ENCODE peak calls at places on chromosome 7, in five cellular contexts. K is tibial artery; U is CD8-positive, alpha-beta memory T cell; W is K562; R is lung. C is an unnamed sample.

GRCh38 chr7:6015917-6016652 is 7.0 kb downstream of the AIMP2 start:
- DNase-seq in K (peak), U (no peak), W (no peak), R (peak), C (no peak)

GRCh38 chr7:8003077-8003476 is 34.5 kb downstream of the GLCCI1 start:
- DNase-seq in K (no peak), U (no peak), W (no peak), R (no peak), C (no peak)

GRCh38 chr7:142452791-142453190 is 194.9 kb upstream of the PRSS58 start:
- DNase-seq in K (no peak), U (no peak), W (no peak), R (no peak), C (no peak)

GRCh38 chr7:19116121-19117080 is 1.0 kb downstream of the TWIST1 start:
- DNase-seq in K (peak), U (no peak), W (no peak), R (no peak), C (no peak)

GRCh38 chr7:140358024-140358770 is 40.1 kb downstream of the SLC37A3 start:
- DNase-seq in K (no peak), U (no peak), W (no peak), R (no peak), C (no peak)

GRCh38 chr7:114789942-114790341 is 132.0 kb upstream of the MDFIC start:
- DNase-seq in K (no peak), U (no peak), W (no peak), R (no peak), C (no peak)

GRCh38 chr7:128909605-128910568 is 622 bp downstream of the KCP start:
- DNase-seq in K (no peak), U (no peak), W (no peak), R (no peak), C (no peak)

GRCh38 chr7:148590533-148590932 is at the start of gene C7orf33:
- DNase-seq in K (no peak), U (no peak), W (no peak), R (no peak), C (no peak)

GRCh38 chr7:33418251-33418701 is 288.9 kb downstream of the BBS9 start:
- DNase-seq in K (no peak), U (no peak), W (no peak), R (no peak), C (no peak)

GRCh38 chr7:126690848-126691751 is 561.6 kb downstream of the GRM8 start:
- DNase-seq in K (no peak), U (no peak), W (peak), R (no peak), C (no peak)

GRCh38 chr7:36299882-36300341 is 89.8 kb upstream of the ANLN start:
- DNase-seq in K (no peak), U (no peak), W (no peak), R (no peak), C (no peak)

DNA sequence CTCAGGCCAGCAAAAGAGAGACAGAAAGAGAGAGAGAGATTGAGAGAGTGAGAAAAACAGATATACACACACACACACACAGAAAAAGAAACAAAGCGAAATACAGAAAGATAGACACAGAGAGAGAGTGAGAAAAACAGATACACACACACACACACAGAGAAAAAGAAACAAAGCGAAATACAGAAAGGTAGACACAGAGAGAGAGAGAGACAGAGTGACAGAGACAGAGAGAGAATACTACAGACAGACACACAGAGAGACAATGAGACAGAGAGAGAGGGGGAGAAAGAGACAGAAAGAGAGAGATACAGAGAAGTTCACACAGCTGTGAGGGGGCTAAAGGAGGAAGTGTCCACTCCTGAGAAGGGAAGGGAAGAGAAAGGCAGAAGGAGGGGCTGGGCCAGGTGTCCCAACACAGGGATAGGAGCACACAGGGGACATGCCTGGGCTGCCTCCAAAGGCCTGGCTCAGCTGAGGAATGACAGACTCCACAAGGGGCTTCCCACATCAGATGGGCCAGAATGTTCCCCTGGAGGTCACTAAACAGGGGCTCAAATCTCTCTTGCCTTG is 4.3 kb downstream of the GCK start:
- DNase-seq in K (no peak), U (no peak), W (no peak), R (no peak), C (no peak)
- H3K4me3 ChIP-seq in K (no peak), U (no peak), W (no peak), R (no peak), C (no peak)

GRCh38 chr7:50657341-50657873 is 92.2 kb upstream of the DDC start:
- DNase-seq in K (peak), U (no peak), W (no peak), R (peak), C (peak)
- H3K4me3 ChIP-seq in K (no peak), U (no peak), W (no peak), R (no peak), C (no peak)

GRCh38 chr7:2709553-2710165 is 21.7 kb downstream of the AMZ1 start:
- DNase-seq in K (peak), U (peak), W (peak), R (peak), C (peak)
- H3K4me3 ChIP-seq in K (no peak), U (peak), W (no peak), R (no peak), C (no peak)

GRCh38 chr7:94396606-94397005 is 1.9 kb downstream of the COL1A2 start:
- DNase-seq in K (no peak), U (no peak), W (no peak), R (no peak), C (no peak)

GRCh38 chr7:94394399-94395140 is at the start of gene COL1A2:
- DNase-seq in K (peak), U (no peak), W (peak), R (peak), C (peak)

GRCh38 chr7:94396044-94396443 is 1.3 kb downstream of the COL1A2 start:
- DNase-seq in K (peak), U (no peak), W (peak), R (no peak), C (no peak)

GRCh38 chr7:94394058-94394398 is 667 bp upstream of the COL1A2 start:
- DNase-seq in K (no peak), U (no peak), W (no peak), R (no peak), C (no peak)

DNA sequence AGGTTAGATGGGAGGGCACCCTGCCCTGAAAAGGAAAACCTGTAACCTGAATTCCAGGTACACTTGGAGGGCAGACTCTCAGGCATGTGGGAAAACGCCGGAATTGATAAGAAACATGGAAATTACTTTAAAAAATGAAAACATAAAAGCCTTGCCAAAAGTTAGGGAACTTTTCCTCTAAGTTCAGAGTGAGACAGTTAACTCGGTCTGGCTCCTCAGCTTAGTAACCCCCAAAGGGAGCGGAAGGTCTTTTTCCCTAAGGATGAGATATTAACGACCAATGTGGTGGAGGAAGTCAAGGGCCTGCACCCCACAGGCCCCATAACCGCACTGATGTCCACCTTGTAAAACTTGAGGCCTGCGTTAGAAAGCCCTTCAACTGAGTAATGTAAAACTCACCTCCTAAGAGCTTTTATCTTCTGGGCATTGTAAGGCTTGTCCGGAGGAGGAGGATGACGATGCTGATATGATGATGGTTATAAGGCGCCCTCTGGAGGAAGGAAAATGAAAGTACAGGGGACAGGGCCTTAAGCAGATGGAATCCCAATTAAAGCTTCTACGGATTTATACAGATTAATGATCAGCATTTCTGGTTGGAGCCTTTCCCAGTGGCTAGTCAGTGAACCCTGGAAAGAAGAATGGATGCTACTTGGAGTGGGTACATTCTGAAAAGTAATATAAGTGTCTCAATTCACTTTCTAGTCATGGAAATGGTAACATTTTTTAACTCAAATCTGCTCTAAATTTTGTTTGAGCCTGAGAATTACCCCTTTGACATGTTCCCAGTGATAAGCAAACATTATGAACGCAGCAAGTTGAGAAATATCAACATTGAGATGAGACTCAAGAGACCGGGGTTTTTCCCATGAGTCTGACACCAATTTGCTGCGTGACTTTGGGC is 696 bp downstream of the COL1A2 start:
- DNase-seq in K (peak), U (no peak), W (peak), R (peak), C (peak)
- H3K4me3 ChIP-seq in K (peak), U (peak), W (no peak), R (peak), C (peak)

GRCh38 chr7:135748770-135749169 is at the start of gene FAM180A:
- DNase-seq in K (peak), U (no peak), W (no peak), R (peak), C (peak)
- H3K4me3 ChIP-seq in K (peak), U (no peak), W (no peak), R (no peak), C (no peak)

DNA sequence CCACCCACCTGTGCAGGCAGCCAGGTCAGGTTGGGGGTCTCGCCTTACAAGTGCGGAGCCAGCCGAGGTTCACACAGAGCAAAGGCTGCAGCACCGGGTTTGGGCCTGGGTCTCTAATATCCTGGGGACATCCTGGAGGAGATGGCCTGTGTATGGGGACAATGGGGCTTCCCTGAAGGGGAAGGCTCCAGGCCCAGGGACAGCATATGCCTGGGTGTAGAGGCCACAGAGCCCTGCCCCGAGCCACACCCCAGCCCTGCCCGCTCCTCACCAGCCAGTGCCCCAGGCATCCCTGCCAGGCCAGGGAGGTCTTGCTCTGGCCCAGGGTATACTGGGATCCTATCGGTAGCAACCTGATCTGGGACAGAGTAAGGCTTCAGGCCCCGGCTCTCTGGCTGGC is 9.1 kb downstream of the TTYH3 start:
- DNase-seq in K (no peak), U (no peak), W (no peak), R (no peak), C (no peak)
- H3K4me3 ChIP-seq in K (peak), U (no peak), W (no peak), R (no peak), C (no peak)

DNA sequence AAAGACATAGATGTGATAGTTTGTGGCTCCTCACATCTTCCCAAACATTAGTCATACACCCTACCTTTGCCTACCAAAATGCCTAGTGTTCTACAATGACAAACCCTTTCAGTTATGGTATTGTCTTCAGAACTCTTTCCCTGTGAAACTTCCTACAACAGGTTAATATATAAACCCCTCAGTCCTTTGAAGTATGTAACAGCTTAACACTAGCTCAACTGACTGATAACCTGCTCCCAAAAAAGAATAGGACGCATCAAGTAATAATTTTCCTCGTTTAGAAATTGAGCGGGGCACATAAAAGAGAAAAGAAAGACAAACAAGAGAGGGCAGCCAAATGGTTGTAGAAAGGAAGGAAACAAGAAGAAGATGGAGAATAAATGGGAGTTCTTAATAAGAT is 49.9 kb upstream of the RNF148 start:
- DNase-seq in K (no peak), U (no peak), W (no peak), R (no peak), C (no peak)
- H3K4me3 ChIP-seq in K (no peak), U (no peak), W (no peak), R (no peak), C (no peak)

GRCh38 chr7:124411796-124412195 is 353.8 kb downstream of the GPR37 start:
- DNase-seq in K (no peak), U (no peak), W (no peak), R (no peak), C (no peak)

GRCh38 chr7:124413029-124413428 is 352.6 kb downstream of the GPR37 start:
- DNase-seq in K (no peak), U (no peak), W (no peak), R (no peak), C (no peak)

DNA sequence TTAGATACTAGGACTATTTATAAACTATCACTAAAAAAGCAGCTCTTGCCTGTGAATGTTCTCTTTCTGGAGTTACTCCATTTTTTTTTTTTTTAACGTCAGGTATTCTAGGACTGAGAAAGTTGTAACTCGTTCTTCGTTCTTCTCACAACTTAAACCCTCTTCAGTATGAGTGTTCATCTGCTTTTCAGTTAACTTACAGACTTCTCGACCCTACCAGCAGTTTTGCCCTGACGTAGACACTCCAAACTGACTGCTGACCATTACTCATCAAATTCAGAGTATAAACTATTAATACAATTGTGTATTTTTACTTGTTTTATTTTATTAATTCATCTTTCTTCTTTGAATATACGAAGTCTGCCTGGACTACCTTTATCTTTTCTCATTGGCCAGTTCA is 353.1 kb downstream of the GPR37 start:
- DNase-seq in K (no peak), U (no peak), W (no peak), R (no peak), C (no peak)
- H3K4me3 ChIP-seq in K (no peak), U (no peak), W (no peak), R (no peak), C (no peak)

GRCh38 chr7:31950101-31950755 is 120.0 kb downstream of the PDE1C start:
- DNase-seq in K (no peak), U (no peak), W (no peak), R (no peak), C (no peak)
- H3K4me3 ChIP-seq in K (no peak), U (no peak), W (no peak), R (no peak), C (no peak)

C was measured in colonic mucosa.